ENCODE peak calls at places on chromosomes 4 and X, in nine cellular contexts. U is NCI-H2081, I is H7, A is NCI-H748 treated with DMSO at 0.1 percent for 48 hours, B is DMS79 treated with DMSO at 0.1 percent for 48 hours, M is tibial nerve, C is HEK293T, G is left colon, X is D341Med. H is an unnamed sample.

GRCh38 chr4:87073570-87074470 is 139.0 kb downstream of the AFF1 start:
- DNase-seq in U (peak; percentile 87), I (no peak), A (peak; percentile 58), B (peak; percentile 72), M (peak; percentile 39), C (no peak), G (peak; percentile 79), X (peak; percentile 41), H (no peak)

GRCh38 chr4:183342541-183343533 is 20.6 kb upstream of the CLDN24 start:
- DNase-seq in U (no peak), I (peak; percentile 69), A (no peak), B (no peak), M (no peak), C (no peak), G (no peak), X (no peak), H (peak; percentile 59)

GRCh38 chr4:101140228-101140627 is 207.1 kb downstream of the PPP3CA start:
- DNase-seq in U (no peak), I (no peak), A (no peak), B (peak; percentile 2), M (no peak), C (no peak), G (no peak), X (peak; percentile 41), H (no peak)

GRCh38 chr4:87493147-87493546 is 36.0 kb downstream of the SPARCL1 start:
- DNase-seq in U (no peak), I (no peak), A (no peak), B (no peak), M (no peak), C (no peak), G (no peak), X (no peak), H (no peak)

GRCh38 chr4:174402470-174403176 is 118.9 kb downstream of the CEP44 start:
- DNase-seq in U (no peak), I (no peak), A (no peak), B (no peak), M (no peak), C (no peak), G (no peak), X (no peak), H (no peak)

GRCh38 chrX:47815901-47816845 is 20.5 kb upstream of the ZNF81 start:
- DNase-seq in U (no peak), I (peak; percentile 19), A (no peak), B (no peak), M (no peak), C (no peak), G (peak; percentile 70), X (no peak), H (no peak)

GRCh38 chrX:68681443-68681941 is 34.0 kb downstream of the STARD8 start:
- DNase-seq in U (no peak), I (no peak), A (no peak), B (no peak), M (no peak), C (no peak), G (no peak), X (no peak), H (no peak)

GRCh38 chrX:149371984-149372383 is 133.1 kb downstream of the IDS start:
- DNase-seq in U (no peak), I (no peak), A (no peak), B (no peak), M (no peak), C (no peak), G (no peak), X (peak; percentile 35), H (no peak)

GRCh38 chrX:53445977-53446376 is 11.8 kb upstream of the HSD17B10 start:
- DNase-seq in U (no peak), I (peak; percentile 72), A (peak; percentile 17), B (no peak), M (no peak), C (peak; percentile 55), G (no peak), X (peak; percentile 57), H (peak; percentile 43)

GRCh38 chrX:45689971-45690370 is 489.3 kb upstream of the DIPK2B start:
- DNase-seq in U (no peak), I (no peak), A (no peak), B (no peak), M (no peak), C (no peak), G (no peak), X (no peak), H (no peak)